ENCODE peak calls at places on chromosome 6, in four cellular contexts. H is AG20443, V is myocyte, L is bronchial epithelial cell. G is an unnamed sample.

GRCh38 chr6:148179786-148180185 is 162.9 kb upstream of the SASH1 start:
- DNase-seq in V (peak; percentile 49), H (peak; percentile 49), L (peak; percentile 17), G (peak; percentile 70)

GRCh38 chr6:5259428-5259827 is 1.3 kb downstream of the LYRM4 start:
- DNase-seq in V (no peak), L (no peak), H (no peak), G (no peak)

GRCh38 chr6:42404494-42404893 is 47.2 kb downstream of the TRERF1 start:
- DNase-seq in V (no peak), H (peak; percentile 65), L (peak; percentile 90), G (no peak)

GRCh38 chr6:32148722-32149576 is 2.8 kb downstream of the PRRT1 start:
- DNase-seq in H (peak; percentile 24), L (peak; percentile 77), V (no peak), G (no peak)

GRCh38 chr6:100138346-100139022 is 144.5 kb upstream of the MCHR2 start:
- DNase-seq in V (peak; percentile 99), L (no peak), H (no peak), G (peak; percentile 94)

GRCh38 chr6:29656157-29656556 is 735 bp upstream of the MOG start:
- DNase-seq in H (no peak), V (peak; percentile 26), L (no peak), G (no peak)

GRCh38 chr6:68778356-68779020 is 143.4 kb downstream of the ADGRB3 start:
- DNase-seq in L (peak; percentile 37), V (peak; percentile 33), H (peak; percentile 8), G (peak; percentile 73)

GRCh38 chr6:36997811-36998722 is 7.4 kb upstream of the FGD2 start:
- DNase-seq in V (no peak), H (no peak), L (no peak), G (no peak)

GRCh38 chr6:167524261-167524660 is 199.4 kb downstream of the TTLL2 start:
- DNase-seq in V (no peak), L (no peak), H (no peak), G (no peak)

GRCh38 chr6:137931849-137932465 is 64.9 kb downstream of the TNFAIP3 start:
- DNase-seq in H (no peak), L (no peak), V (no peak), G (no peak)

GRCh38 chr6:105067329-105067728 is 110.4 kb downstream of the LIN28B start:
- DNase-seq in L (no peak), V (no peak), H (no peak), G (no peak)

G was measured in SJCRH30.